ENCODE peak calls at places on chromosome X, in six cellular contexts. I is GM12891, N is H1, E is HepG2, U is GM12878, Z is K562. Y is an unnamed sample.

GRCh38 chrX:133434197-133434820 is 19.0 kb upstream of the GPC4 start:
- DNase-seq in E (no peak), Z (no peak), U (no peak), N (no peak), I (no peak), Y (no peak)

GRCh38 chrX:47623540-47624027 is 3.9 kb upstream of the SYN1 start:
- DNase-seq in Z (peak), I (no peak), N (peak), U (no peak), E (peak), Y (no peak)

GRCh38 chrX:74280759-74281158 is 23.2 kb upstream of the ZCCHC13 start:
- DNase-seq in Z (no peak), U (no peak), E (no peak), N (no peak), I (no peak), Y (no peak)

GRCh38 chrX:627510-627964 is 3.1 kb upstream of the SHOX start:
- DNase-seq in Z (no peak), N (peak), I (no peak), U (no peak), E (no peak), Y (no peak)

GRCh38 chrX:47751670-47752069 is 85.0 kb upstream of the ZNF81 start:
- DNase-seq in N (peak), I (no peak), Z (peak), E (no peak), U (no peak), Y (no peak)

GRCh38 chrX:53714580-53715335 is 28.2 kb upstream of the HUWE1 start:
- DNase-seq in E (no peak), Z (no peak), I (no peak), N (no peak), U (peak), Y (no peak)

GRCh38 chrX:150324035-150324728 is 38.9 kb upstream of the MAMLD1 start:
- DNase-seq in N (no peak), E (peak), U (no peak), Z (no peak), I (no peak), Y (no peak)

GRCh38 chrX:12263211-12263610 is 124.9 kb downstream of the FRMPD4 start:
- DNase-seq in U (no peak), I (no peak), Z (no peak), E (no peak), N (no peak), Y (no peak)

GRCh38 chrX:150889131-150889530 is 9.3 kb downstream of the CD99L2 start:
- DNase-seq in E (no peak), U (no peak), Z (no peak), N (no peak), I (no peak), Y (no peak)

DNA sequence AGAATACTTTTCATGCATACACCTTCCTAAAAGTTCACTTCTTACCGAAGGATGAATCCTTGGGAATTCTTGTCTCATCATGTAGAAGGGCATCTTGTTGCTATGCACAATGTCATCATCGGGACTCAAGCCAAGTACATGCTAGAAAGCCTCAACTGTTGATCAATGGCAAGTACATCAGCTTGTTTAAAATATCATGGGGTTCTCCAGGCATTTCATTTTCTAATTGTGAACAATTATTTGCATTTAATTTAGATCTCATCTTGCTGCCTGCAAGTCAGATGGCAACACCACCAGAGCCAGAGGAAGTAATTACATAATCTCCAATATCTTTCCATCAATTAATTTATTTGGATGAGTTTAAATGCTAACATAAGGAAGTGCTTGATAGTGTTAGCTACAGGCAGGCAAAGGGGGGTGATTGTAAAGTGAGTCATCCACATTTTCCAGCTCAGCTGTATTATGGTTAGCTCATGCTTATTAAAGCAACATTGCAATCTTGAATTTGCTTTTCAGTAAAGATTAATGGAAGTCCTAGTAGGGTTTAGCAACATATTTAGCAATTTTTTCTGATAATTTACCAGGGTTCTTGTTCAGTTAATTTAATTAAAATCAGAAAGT is 356.5 kb downstream of the CBLL2 start:
- DNase-seq in E (no peak), Z (no peak), N (no peak), I (no peak), U (no peak), Y (no peak)
- TF ChIP-seq TAF1 in E (no peak), Z (no peak), N (no peak), I (no peak), U (no peak), Y (no peak)

DNA sequence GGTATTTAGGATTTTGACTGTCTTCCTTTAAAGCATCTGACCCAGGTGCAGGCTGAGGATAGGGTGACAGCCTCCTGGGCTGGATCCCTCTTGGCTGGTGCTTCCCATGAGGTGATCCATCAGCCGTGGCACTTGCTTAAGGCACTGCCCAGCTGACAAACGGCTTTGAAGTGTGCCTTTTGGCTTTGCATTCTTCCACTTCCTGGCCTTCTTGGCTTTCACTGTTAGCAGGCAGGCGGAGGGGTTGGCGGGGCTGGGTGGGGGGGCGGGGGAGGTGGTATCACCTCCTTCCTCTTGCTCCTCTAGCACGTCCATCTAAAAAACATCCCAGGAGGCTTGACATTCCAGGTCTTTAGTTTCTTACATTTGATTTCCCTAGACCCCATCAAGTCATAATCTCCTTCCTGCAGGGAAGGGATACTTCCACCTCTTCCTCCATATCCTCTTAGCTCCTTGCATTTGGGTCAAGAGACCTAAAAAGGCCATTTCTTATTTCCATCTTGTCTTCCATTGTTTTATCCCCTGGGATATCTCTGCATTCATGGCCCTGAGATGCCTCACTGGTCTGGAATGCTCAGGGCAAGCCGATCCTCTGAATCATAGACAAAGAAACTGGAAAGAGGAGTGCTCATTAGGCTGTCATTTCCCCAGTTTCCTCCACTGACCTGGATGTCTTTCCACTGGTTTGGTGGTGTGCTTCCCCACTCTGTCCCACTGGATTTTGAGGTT is 11.3 kb upstream of the APLN start:
- DNase-seq in U (no peak), Z (no peak), N (no peak), E (no peak), I (no peak), Y (no peak)
- TF ChIP-seq POLR2AphosphoS5 in U (no peak), Z (no peak), N (no peak), E (no peak), I (no peak), Y (no peak)

GRCh38 chrX:51395474-51395806 is 62.8 kb downstream of the NUDT10 start:
- DNase-seq in Z (no peak), N (no peak), U (no peak), I (no peak), E (no peak), Y (no peak)

GRCh38 chrX:51395807-51396728 is 63.4 kb downstream of the NUDT10 start:
- DNase-seq in E (no peak), Z (no peak), U (no peak), I (no peak), N (peak), Y (no peak)
- TF ChIP-seq POLR2A in E (no peak), Z (no peak), U (no peak), I (no peak), N (no peak), Y (no peak)

GRCh38 chrX:154458954-154459829 is 1.1 kb downstream of the PLXNA3 start:
- DNase-seq in I (no peak), E (no peak), Z (no peak), N (no peak), U (no peak), Y (no peak)
- TF ChIP-seq TAF1 in I (no peak), E (no peak), Z (no peak), N (no peak), U (no peak), Y (no peak)

GRCh38 chrX:9466115-9466495 is 1.2 kb downstream of the TBL1X start:
- DNase-seq in Z (peak), E (no peak), U (no peak), I (peak), N (peak), Y (peak)
- TF ChIP-seq POLR2AphosphoS5 in Z (no peak), E (no peak), U (no peak), I (no peak), N (no peak), Y (no peak)

DNA sequence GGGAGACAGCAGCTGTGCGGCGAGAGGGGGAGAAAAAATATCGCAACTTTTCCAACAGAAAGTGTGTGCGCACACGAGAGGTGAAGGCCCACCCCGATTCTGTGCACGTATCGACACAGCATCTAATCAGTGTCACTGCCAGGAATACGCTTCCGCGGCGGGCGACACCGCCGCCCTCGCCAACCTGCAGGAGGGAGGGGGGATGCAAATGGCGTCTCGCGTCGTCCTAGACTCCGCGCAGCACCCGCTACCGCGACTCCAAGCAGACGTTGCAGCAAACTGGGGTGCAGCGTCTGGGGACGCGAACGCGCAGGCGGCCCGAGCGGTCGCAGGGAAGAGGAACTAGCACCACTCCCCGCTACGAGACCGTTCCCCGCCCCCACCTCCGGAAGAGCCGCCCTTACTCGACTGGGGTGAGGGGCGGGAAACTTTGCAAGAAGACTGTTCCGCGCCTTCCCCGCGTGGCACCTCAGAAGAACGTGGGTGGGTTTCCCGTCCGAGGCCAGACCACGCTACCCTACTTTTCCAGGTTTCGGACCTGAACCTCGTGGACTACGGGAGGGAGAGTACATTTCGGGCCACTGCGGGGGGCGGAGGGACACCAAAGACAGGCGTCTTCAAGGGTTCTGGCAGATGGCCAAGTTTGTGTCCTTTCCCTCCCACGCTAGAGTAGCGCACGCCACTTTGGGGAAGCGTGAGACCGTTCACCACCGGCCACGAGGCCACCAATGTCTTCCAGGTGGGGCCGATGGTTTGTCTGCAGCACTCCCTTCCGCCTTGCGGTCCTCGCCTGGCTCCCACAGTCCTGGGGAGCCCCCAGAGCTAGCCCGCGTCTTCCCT is 77.9 kb upstream of the BCOR start:
- DNase-seq in E (peak), I (no peak), Z (peak), U (no peak), N (peak), Y (no peak)
- TF ChIP-seq POLR2A in E (peak), I (no peak), Z (peak), U (peak), N (peak), Y (peak)

GRCh38 chrX:71637253-71637618 is 18.9 kb upstream of the CXCR3 start:
- DNase-seq in E (no peak), N (no peak), Z (no peak), I (no peak), U (no peak), Y (no peak)
- TF ChIP-seq TAF1 in E (no peak), N (no peak), Z (no peak), I (no peak), U (no peak), Y (no peak)

DNA sequence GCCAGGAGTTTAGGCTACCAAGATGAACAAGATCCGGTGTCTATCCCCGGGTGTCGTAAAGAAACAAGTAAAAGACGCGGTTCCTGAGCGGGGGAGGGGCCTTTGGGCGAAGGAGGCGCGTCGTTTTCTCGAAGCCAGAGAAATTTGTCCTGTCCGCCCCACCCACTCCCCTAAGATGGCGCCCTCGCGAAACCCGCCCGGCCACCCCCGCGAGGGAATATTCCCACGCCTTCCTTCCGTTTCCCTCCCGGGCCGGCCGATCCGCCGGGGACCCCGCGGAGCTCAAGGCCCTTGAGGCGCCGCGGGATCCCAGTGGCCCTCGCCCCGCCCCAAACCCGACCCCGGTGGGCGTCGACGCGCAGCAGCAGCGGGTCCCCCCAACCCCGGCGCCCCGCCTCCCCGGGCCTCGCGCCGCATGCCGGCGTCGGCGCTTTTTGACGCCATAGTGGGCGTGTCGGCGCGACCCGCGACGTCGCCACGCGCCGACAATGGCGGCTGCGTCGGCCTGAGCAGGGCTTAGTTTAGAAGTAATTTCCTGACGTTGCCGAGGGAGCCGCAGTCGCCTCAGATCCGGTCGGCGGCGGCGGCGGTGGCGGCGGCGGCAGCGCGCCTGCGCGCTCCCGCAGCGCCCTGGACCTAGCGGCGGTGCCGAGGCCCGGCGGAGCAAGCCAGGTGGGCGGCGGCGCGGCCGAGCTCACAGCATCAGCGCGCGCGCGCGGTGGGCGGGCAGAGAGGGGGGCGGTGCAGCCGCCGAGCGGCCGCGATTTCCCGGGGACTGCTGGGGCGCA is 430 bp upstream of the HTATSF1 start:
- DNase-seq in U (peak), E (peak), I (peak), N (peak), Z (peak), Y (peak)
- TF ChIP-seq POLR2AphosphoS5 in U (peak), E (no peak), I (peak), N (peak), Z (peak), Y (peak)

DNA sequence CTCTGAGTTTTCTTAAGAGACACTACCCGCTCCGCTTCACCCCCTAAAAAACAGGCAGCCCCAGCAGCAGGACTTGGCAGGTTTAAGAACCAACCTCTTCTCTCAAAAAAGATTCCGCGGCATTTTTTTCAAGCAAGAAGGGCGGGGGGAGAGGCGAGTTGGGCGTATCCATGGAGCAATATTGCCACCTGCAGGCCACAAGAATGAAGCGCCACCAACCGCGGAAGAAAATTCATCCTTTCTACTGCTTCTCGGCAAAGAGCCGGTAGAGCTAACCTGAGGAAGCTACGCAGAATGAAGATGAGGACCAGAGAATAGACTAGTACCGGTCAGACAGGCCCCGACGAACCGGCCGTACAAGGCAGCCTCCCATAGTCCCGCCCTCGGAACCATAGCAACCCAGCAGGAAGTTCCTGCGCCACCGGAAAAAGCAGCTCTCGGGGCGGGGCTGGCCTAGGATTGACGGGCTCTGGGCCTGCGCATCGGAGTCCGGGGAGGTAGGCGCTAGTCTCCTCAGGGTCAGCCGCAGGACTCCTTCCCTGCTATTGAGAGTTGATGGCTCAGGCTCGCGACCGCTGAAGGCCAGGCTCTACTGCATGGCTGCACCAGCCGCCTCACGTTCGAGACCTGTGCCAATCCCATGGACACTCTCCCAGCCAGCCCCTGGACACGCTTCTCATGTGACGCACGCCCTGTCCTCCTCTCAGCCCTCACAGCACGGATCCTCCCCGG is 76.9 kb downstream of the MAGED4 start:
- DNase-seq in Z (peak), U (peak), I (peak), E (peak), N (peak), Y (peak)
- TF ChIP-seq POLR2A in Z (no peak), U (peak), I (no peak), E (no peak), N (peak), Y (peak)

GRCh38 chrX:38273453-38273852 is 52.8 kb upstream of the SRPX start:
- DNase-seq in U (peak), I (no peak), N (no peak), E (no peak), Z (no peak), Y (no peak)

GRCh38 chrX:38276089-38276488 is 51.2 kb downstream of the RPGR start:
- DNase-seq in U (no peak), Z (no peak), N (no peak), I (no peak), E (no peak), Y (no peak)

GRCh38 chrX:38277136-38277535 is 50.2 kb downstream of the RPGR start:
- DNase-seq in N (no peak), Z (no peak), E (no peak), I (no peak), U (no peak), Y (no peak)

GRCh38 chrX:38277802-38278201 is 49.5 kb downstream of the RPGR start:
- DNase-seq in Z (no peak), N (no peak), I (no peak), U (no peak), E (peak), Y (no peak)

GRCh38 chrX:38275615-38276014 is 51.7 kb downstream of the RPGR start:
- DNase-seq in Z (no peak), I (no peak), E (peak), N (no peak), U (peak), Y (no peak)
- TF ChIP-seq TAF1 in Z (no peak), I (no peak), E (no peak), N (no peak), U (no peak), Y (no peak)

Y was measured in GM12892.